ENCODE peak calls at places on chromosome 4, in nine cellular contexts. P is iPS-NIHi11; G is activated CD8-positive, alpha-beta memory T cell treated with anti-CD3 and anti-CD28 coated beads for 48 hours; A is ELR; M is NCI-H774; B is H9; Y is AG20443; F is skeletal muscle cell; H is endothelial cell. O is an unnamed sample.

GRCh38 chr4:184805462-184806245 is 20.1 kb downstream of the ACSL1 start:
- DNase-seq in P (peak), G (no peak), A (no peak), M (no peak), B (peak), Y (peak), F (no peak), H (no peak), O (no peak)

GRCh38 chr4:88204882-88205281 is 46.4 kb upstream of the ABCG2 start:
- DNase-seq in P (no peak), G (no peak), A (no peak), M (no peak), B (no peak), Y (no peak), F (no peak), H (no peak), O (no peak)

GRCh38 chr4:76375703-76376102 is 45.2 kb downstream of the CCDC158 start:
- DNase-seq in P (no peak), G (no peak), A (no peak), M (no peak), B (no peak), Y (no peak), F (no peak), H (no peak), O (no peak)

GRCh38 chr4:183876268-183876934 is 28.7 kb upstream of the STOX2 start:
- DNase-seq in P (peak), G (no peak), A (peak), M (peak), B (no peak), Y (peak), F (peak), H (no peak), O (no peak)

GRCh38 chr4:154608555-154609252 is 3.8 kb downstream of the FGG start:
- DNase-seq in P (no peak), G (no peak), A (no peak), M (no peak), B (no peak), Y (no peak), F (no peak), H (no peak), O (no peak)

GRCh38 chr4:186775867-186776266 is 52.2 kb upstream of the FAT1 start:
- DNase-seq in P (no peak), G (no peak), A (no peak), M (no peak), B (no peak), Y (no peak), F (no peak), H (no peak), O (no peak)

GRCh38 chr4:3462790-3463415 is at the start of gene DOK7:
- DNase-seq in P (peak), G (no peak), A (no peak), M (no peak), B (no peak), Y (peak), F (no peak), H (no peak), O (no peak)

GRCh38 chr4:168574581-168575295 is 77.9 kb downstream of the PALLD start:
- DNase-seq in P (no peak), G (no peak), A (peak), M (no peak), B (no peak), Y (no peak), F (no peak), H (no peak), O (no peak)

GRCh38 chr4:47662975-47663374 is 174.9 kb downstream of the CORIN start:
- DNase-seq in P (peak), G (no peak), A (peak), M (no peak), B (no peak), Y (no peak), F (no peak), H (peak), O (no peak)

GRCh38 chr4:185640809-185641675 is 105.7 kb upstream of the PDLIM3 start:
- DNase-seq in P (peak), G (no peak), A (peak), M (peak), B (no peak), Y (peak), F (peak), H (no peak), O (no peak)

GRCh38 chr4:144647095-144647959 is 1.4 kb downstream of the HHIP start:
- DNase-seq in P (peak), G (no peak), A (peak), M (no peak), B (peak), Y (peak), F (no peak), H (peak), O (no peak)

GRCh38 chr4:126223784-126224407 is 909.1 kb downstream of the FAT4 start:
- DNase-seq in P (peak), G (no peak), A (peak), M (no peak), B (no peak), Y (peak), F (no peak), H (no peak), O (no peak)

GRCh38 chr4:156391297-156391653 is 437.6 kb upstream of the CTSO start:
- DNase-seq in P (no peak), G (no peak), A (no peak), M (no peak), B (no peak), Y (no peak), F (no peak), H (no peak), O (no peak)

GRCh38 chr4:3311095-3311372 is 18.2 kb downstream of the RGS12 start:
- DNase-seq in P (no peak), G (no peak), A (no peak), M (no peak), B (peak), Y (no peak), F (no peak), H (no peak), O (peak)

GRCh38 chr4:78638324-78639172 is 87.0 kb downstream of the ANXA3 start:
- DNase-seq in P (no peak), G (no peak), A (no peak), M (no peak), B (no peak), Y (no peak), F (no peak), H (no peak), O (no peak)

GRCh38 chr4:26326791-26327190 is 6.0 kb downstream of the RBPJ start:
- DNase-seq in P (no peak), G (no peak), A (peak), M (no peak), B (no peak), Y (peak), F (peak), H (no peak), O (no peak)